ENCODE peak calls at places on chromosome 20, in ten cellular contexts. S is BE2C, N is sigmoid colon, E is fibroblast of lung, P is heart left ventricle, R is IMR-90, M is lung, Q is thoracic aorta, U is Peyer's patch, J is stomach. A is an unnamed sample. For H3K9me3, the result is how much of the 10 kb centered on the place peaks cover.

GRCh38 chr20:50438986-50439407 is 71.2 kb upstream of the PTPN1 start:
- DNase-seq in S (peak), N (no peak), E (peak), P (no peak), R (peak), M (no peak), Q (no peak), U (peak), J (no peak), A (no peak)

GRCh38 chr20:40563296-40563950 is 125.6 kb downstream of the MAFB start:
- DNase-seq in S (peak), N (no peak), E (peak), P (peak), R (no peak), M (peak), Q (peak), U (peak), J (peak), A (peak)

GRCh38 chr20:1577906-1578305 is 20.4 kb upstream of the SIRPD start:
- DNase-seq in S (no peak), N (no peak), E (no peak), P (no peak), R (no peak), M (no peak), Q (no peak), U (no peak), J (no peak), A (no peak)

GRCh38 chr20:3452690-3453089 is 18.1 kb upstream of the ATRN start:
- DNase-seq in S (no peak), N (no peak), E (no peak), P (no peak), R (no peak), M (no peak), Q (no peak), U (no peak), J (no peak), A (no peak)

GRCh38 chr20:12722096-12722495 is 286.7 kb upstream of the SPTLC3 start:
- DNase-seq in S (no peak), N (no peak), E (no peak), P (no peak), R (no peak), M (no peak), Q (no peak), U (no peak), J (no peak), A (no peak)

GRCh38 chr20:62651285-62652021 is 9.2 kb downstream of the SLCO4A1 start:
- DNase-seq in S (peak), N (peak), E (peak), P (peak), R (peak), M (peak), Q (no peak), U (peak), J (peak), A (peak)

GRCh38 chr20:48015943-48016723 is 230.9 kb upstream of the SULF2 start:
- DNase-seq in S (no peak), N (no peak), E (peak), P (no peak), R (peak), M (no peak), Q (no peak), U (no peak), J (no peak), A (no peak)

GRCh38 chr20:57619053-57619831 is 984 bp downstream of the ZBP1 start:
- DNase-seq in S (no peak), N (no peak), E (no peak), P (peak), R (no peak), M (peak), Q (no peak), U (no peak), J (peak), A (peak)

GRCh38 chr20:25195962-25196700 is 619 bp downstream of the ENTPD6 start:
- DNase-seq in S (peak), N (no peak), E (no peak), P (peak), R (peak), M (no peak), Q (no peak), U (peak), J (peak), A (peak)

GRCh38 chr20:35578469-35578868 is 36.6 kb downstream of the ERGIC3 start:
- DNase-seq in S (no peak), N (no peak), E (no peak), P (no peak), R (no peak), M (no peak), Q (no peak), U (no peak), J (no peak), A (peak)

GRCh38 chr20:53216478-53216855 is 244.3 kb downstream of the TSHZ2 start:
- DNase-seq in S (no peak), N (no peak), E (no peak), P (no peak), R (no peak), M (no peak), Q (no peak), U (no peak), J (no peak), A (no peak)

GRCh38 chr20:61888101-61888865 is 177.4 kb downstream of the TAF4 start:
- DNase-seq in S (no peak), N (no peak), E (no peak), P (no peak), R (no peak), M (no peak), Q (no peak), U (no peak), J (no peak), A (peak)

GRCh38 chr20:30505566-30505965 is 751.9 kb upstream of the DEFB115 start:
- DNase-seq in S (no peak), N (no peak), E (no peak), P (no peak), R (no peak), M (no peak), Q (no peak), U (no peak), J (no peak), A (no peak)

GRCh38 chr20:63834545-63834880 is 3.4 kb upstream of the ZBTB46 start:
- DNase-seq in S (no peak), N (no peak), E (no peak), P (no peak), R (no peak), M (no peak), Q (no peak), U (no peak), J (no peak), A (no peak)

GRCh38 chr20:23123886-23124285 is 37.8 kb upstream of the CD93 start:
- DNase-seq in S (no peak), N (peak), E (no peak), P (no peak), R (no peak), M (no peak), Q (no peak), U (peak), J (no peak), A (no peak)

DNA sequence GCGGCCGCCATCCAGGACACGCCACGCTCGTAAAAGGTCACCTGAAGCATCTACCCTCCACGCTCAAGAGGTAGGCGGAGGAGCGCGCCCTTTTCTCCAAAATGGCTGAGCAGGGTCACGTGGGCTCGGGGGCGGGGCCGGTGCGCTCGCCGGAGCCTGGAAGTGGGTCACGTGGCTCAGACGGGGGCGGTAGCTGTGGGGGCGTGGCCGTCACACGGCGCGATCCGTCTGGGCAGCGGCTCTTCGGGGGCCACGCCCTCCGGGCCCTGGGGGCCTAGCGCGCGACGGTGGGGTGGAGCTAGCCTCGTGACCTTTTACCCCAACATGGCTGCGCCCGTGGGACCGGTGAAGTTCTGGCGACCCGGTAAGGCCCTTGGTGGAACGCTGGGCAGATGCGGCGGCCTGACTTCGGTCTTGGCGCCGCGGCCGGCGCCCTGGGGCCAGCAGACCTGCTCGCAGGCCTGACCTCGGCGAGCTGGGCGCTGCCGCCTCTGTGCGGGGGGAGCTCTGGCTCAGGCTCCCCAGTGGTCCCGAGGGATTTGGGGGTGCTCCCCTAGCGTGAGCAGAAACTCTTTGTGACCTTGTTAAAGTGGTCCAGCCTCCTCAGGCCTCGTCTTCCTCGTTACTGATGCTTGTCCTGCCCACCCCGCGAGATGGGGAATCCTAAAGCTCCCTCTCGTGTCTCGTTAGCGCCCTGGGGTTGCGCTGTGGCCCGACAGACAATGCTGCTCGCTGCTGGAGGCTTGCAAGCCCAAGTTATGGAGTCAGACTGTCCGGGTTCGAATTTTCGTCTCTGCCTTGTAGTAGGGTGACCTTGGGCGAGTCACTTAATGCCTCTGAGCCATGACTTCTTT is at the start of gene DHX35:
- DNase-seq in S (peak), N (peak), E (peak), P (peak), R (peak), M (peak), Q (peak), U (peak), J (peak), A (peak)
- TF ChIP-seq CTCF in S (peak), N (no peak), E (peak), P (peak), R (peak), M (peak), Q (no peak), U (no peak), J (no peak), A (peak)

GRCh38 chr20:56204206-56204605 is 44.3 kb upstream of the MC3R start:
- DNase-seq in S (no peak), N (no peak), E (no peak), P (no peak), R (no peak), M (no peak), Q (no peak), U (no peak), J (no peak), A (no peak)

GRCh38 chr20:56205350-56205749 is 43.2 kb upstream of the MC3R start:
- DNase-seq in S (no peak), N (no peak), E (no peak), P (no peak), R (no peak), M (no peak), Q (no peak), U (no peak), J (no peak), A (no peak)

GRCh38 chr20:56195946-56196345 is 52.6 kb upstream of the MC3R start:
- DNase-seq in S (no peak), N (no peak), E (no peak), P (no peak), R (no peak), M (no peak), Q (no peak), U (no peak), J (no peak), A (no peak)

GRCh38 chr20:56202493-56203077 is 45.9 kb upstream of the MC3R start:
- DNase-seq in S (no peak), N (no peak), E (peak), P (no peak), R (no peak), M (no peak), Q (no peak), U (no peak), J (no peak), A (no peak)

DNA sequence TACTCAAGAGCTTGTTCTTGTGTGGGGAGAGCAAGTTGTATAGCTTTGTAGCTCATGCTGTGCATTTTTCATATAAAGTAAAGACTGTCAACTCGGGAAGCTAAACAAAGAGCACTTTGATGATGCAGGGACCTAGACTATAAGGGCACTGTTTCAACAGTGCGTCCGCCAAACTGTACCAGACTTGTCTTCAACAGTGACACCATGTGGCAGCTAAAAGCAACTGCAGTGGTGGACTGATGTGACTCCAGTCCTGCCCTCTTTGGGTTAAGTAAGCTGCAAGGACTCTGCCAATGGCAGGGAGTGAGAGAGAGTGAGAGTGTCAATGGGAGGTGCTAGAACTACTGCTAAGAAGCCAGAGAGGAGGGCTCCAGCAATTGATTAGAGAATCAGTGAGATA is 48.1 kb upstream of the MC3R start:
- DNase-seq in S (no peak), N (no peak), E (no peak), P (no peak), R (no peak), M (no peak), Q (no peak), U (no peak), J (no peak), A (no peak)
- H3K9me3 ChIP-seq in S (under half), N (under half), E (under half), P (under half), R (under half), M (under half), Q (under half), U (under half), J (under half), A (under half)

GRCh38 chr20:19936801-19937583 is 80.2 kb upstream of the NAA20 start:
- DNase-seq in S (no peak), N (no peak), E (no peak), P (peak), R (no peak), M (no peak), Q (no peak), U (no peak), J (no peak), A (no peak)
- H3K4me3 ChIP-seq in S (no peak), N (no peak), E (no peak), P (peak), R (no peak), M (no peak), Q (peak), U (peak), J (no peak), A (peak)

GRCh38 chr20:38126146-38126912 is 38.7 kb downstream of the TGM2 start:
- DNase-seq in S (no peak), N (peak), E (peak), P (peak), R (no peak), M (no peak), Q (no peak), U (peak), J (peak), A (peak)

GRCh38 chr20:38127920-38128528 is 37.0 kb downstream of the TGM2 start:
- DNase-seq in S (no peak), N (peak), E (no peak), P (no peak), R (no peak), M (no peak), Q (no peak), U (no peak), J (no peak), A (peak)

GRCh38 chr20:38123021-38123587 is 42.0 kb downstream of the TGM2 start:
- DNase-seq in S (no peak), N (peak), E (peak), P (peak), R (peak), M (peak), Q (no peak), U (peak), J (peak), A (peak)

GRCh38 chr20:38127011-38127621 is 38.0 kb downstream of the TGM2 start:
- DNase-seq in S (peak), N (peak), E (peak), P (peak), R (peak), M (no peak), Q (peak), U (peak), J (peak), A (peak)

DNA sequence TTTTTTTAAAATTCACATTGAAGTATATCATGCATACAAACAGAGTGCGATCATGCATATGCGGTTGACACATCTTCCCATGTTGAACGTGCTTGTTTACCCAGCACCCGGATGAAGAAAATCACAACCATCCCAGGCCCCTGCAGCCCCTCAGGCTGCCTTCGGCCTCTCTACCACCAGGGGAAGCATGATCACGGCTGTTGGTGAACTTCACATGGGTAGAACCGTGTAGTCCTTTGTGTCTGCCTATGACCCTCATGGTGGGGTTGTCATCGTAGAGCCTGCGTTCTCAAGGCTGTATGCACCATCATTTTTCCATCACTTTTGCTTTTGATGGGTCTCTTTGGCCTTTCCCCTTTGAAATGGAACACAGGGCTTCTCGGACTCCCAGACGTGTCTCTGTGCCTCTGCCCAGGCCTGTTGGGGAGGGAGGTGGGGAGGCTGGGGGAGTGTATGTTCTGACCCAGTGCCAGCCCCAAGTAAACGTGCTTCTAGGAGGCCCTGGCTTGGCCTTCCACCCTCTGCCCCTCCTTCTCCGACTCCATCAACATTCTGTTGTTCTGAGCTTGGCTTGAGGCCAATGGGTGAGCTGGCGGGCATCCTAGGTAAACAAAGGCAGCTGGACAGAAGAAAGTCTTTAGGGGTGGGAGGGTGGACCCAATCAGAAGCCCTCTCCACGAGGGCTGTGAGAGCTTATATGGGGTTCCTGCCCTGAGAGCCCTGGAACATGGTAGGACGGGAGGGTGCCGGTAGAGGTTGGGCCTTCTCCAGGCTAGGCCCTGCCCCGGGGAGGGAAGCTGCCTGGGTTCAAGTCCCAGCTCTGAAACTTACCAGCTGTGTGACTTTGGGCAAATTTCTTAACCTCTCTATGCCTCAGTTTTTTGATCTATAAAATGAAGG is 39.7 kb downstream of the TGM2 start:
- DNase-seq in S (no peak), N (peak), E (peak), P (peak), R (peak), M (peak), Q (peak), U (peak), J (peak), A (peak)
- TF ChIP-seq CTCF in S (peak), N (no peak), E (peak), P (no peak), R (peak), M (no peak), Q (peak), U (no peak), J (no peak), A (no peak)

GRCh38 chr20:45735988-45736387 is 13.8 kb downstream of the SPINT4 start:
- DNase-seq in S (no peak), N (no peak), E (no peak), P (no peak), R (no peak), M (no peak), Q (no peak), U (no peak), J (no peak), A (no peak)
- H3K9me3 ChIP-seq in S (under half), N (under half), E (under half), P (under half), R (under half), M (under half), Q (under half), U (under half), J (under half), A (under half)

GRCh38 chr20:31740208-31740607 is 1.1 kb downstream of the TPX2 start:
- DNase-seq in S (no peak), N (no peak), E (peak), P (no peak), R (peak), M (no peak), Q (no peak), U (no peak), J (no peak), A (no peak)
- H3K4me3 ChIP-seq in S (peak), N (no peak), E (peak), P (no peak), R (peak), M (no peak), Q (no peak), U (no peak), J (no peak), A (no peak)

GRCh38 chr20:16573011-16573965 is at the start of gene KIF16B:
- DNase-seq in S (peak), N (peak), E (peak), P (peak), R (peak), M (peak), Q (peak), U (peak), J (peak), A (peak)
- TF ChIP-seq CTCF in S (peak), N (no peak), E (no peak), P (peak), R (no peak), M (no peak), Q (peak), U (no peak), J (no peak), A (peak)

GRCh38 chr20:42313704-42314103 is 695.5 kb upstream of the CHD6 start:
- DNase-seq in S (no peak), N (no peak), E (no peak), P (no peak), R (no peak), M (no peak), Q (no peak), U (no peak), J (no peak), A (no peak)
- H3K9me3 ChIP-seq in S (under half), N (under half), E (under half), P (under half), R (under half), M (under half), Q (under half), U (under half), J (under half), A (under half)